ENCODE peak calls at places on chromosomes 5 and 9, in seven cellular contexts. B, R, T, D, M, E and I are unnamed samples.

GRCh38 chr5:167228134-167228533 is 1063.3 kb upstream of the WWC1 start:
- DNase-seq in B (no peak), R (no peak), T (no peak), D (no peak), M (no peak), E (no peak), I (no peak)

GRCh38 chr9:112180387-112180881 is 5.3 kb upstream of the SUSD1 start:
- DNase-seq in B (no peak), R (no peak), T (peak; percentile 14), D (no peak), M (no peak), E (no peak), I (no peak)

GRCh38 chr5:137617806-137618205 is 118.1 kb downstream of the KLHL3 start:
- DNase-seq in B (no peak), R (no peak), T (no peak), D (peak; percentile 34), M (no peak), E (no peak), I (no peak)

GRCh38 chr9:121299125-121299466 is 31.1 kb downstream of the GSN start:
- DNase-seq in B (no peak), R (no peak), T (no peak), D (no peak), M (no peak), E (no peak), I (no peak)

GRCh38 chr9:133449760-133450159 is 10.0 kb upstream of the CACFD1 start:
- DNase-seq in B (no peak), R (no peak), T (no peak), D (no peak), M (no peak), E (no peak), I (no peak)

GRCh38 chr5:133296624-133297023 is 244.8 kb downstream of the HSPA4 start:
- DNase-seq in B (no peak), R (no peak), T (no peak), D (no peak), M (no peak), E (no peak), I (no peak)

GRCh38 chr9:4833781-4834560 is 41.2 kb downstream of the RCL1 start:
- DNase-seq in B (no peak), R (no peak), T (no peak), D (peak; percentile 1), M (no peak), E (no peak), I (no peak)

GRCh38 chr9:130029223-130029583 is 13.8 kb downstream of the FNBP1 start:
- DNase-seq in B (no peak), R (no peak), T (no peak), D (no peak), M (no peak), E (no peak), I (no peak)

GRCh38 chr5:18102733-18103132 is 468.5 kb downstream of the TAF11L14 start:
- DNase-seq in B (no peak), R (no peak), T (no peak), D (no peak), M (no peak), E (no peak), I (no peak)

GRCh38 chr9:113998529-113999255 is 79.4 kb downstream of the AMBP start:
- DNase-seq in B (peak; percentile 41), R (peak; percentile 3), T (no peak), D (no peak), M (no peak), E (no peak), I (no peak)

GRCh38 chr5:57817001-57817453 is 334.4 kb upstream of the ACTBL2 start:
- DNase-seq in B (no peak), R (no peak), T (no peak), D (no peak), M (no peak), E (no peak), I (no peak)

GRCh38 chr9:110871736-110872135 is 166.5 kb downstream of the LPAR1 start:
- DNase-seq in B (no peak), R (no peak), T (no peak), D (no peak), M (no peak), E (no peak), I (no peak)